ENCODE peak calls at places on chromosome 11, in ten cellular contexts. D is stomach, P is substantia nigra, F is ovary, J is right cardiac atrium, A is cardiac muscle cell, W is breast epithelium, C is upper lobe of right lung, V is K562, Z is prostate gland. N is an unnamed sample.

GRCh38 chr11:108758458-108758857 is 93.6 kb downstream of the DDX10 start:
- DNase-seq in Z (no peak), W (no peak), V (no peak), J (no peak), F (no peak), C (no peak), A (no peak), D (no peak), P (no peak), N (no peak)

GRCh38 chr11:62652156-62653006 is 721 bp downstream of the INTS5 start:
- DNase-seq in W (no peak), F (no peak), D (no peak), C (no peak), P (no peak), V (peak; percentile 20), A (no peak), J (no peak), Z (no peak), N (no peak)

GRCh38 chr11:125108469-125108868 is 3.0 kb downstream of the TMEM218 start:
- DNase-seq in J (no peak), P (no peak), A (no peak), F (no peak), C (no peak), D (no peak), Z (no peak), W (no peak), V (no peak), N (no peak)

GRCh38 chr11:2566223-2567025 is 121.6 kb downstream of the KCNQ1 start:
- DNase-seq in Z (no peak), A (peak; percentile 22), C (peak; percentile 52), P (no peak), J (peak; percentile 40), W (no peak), D (peak; percentile 68), F (no peak), V (peak; percentile 32), N (no peak)

GRCh38 chr11:124174001-124174400 is 9.1 kb upstream of the OR10D3 start:
- DNase-seq in W (no peak), Z (no peak), P (peak; percentile 2), J (no peak), V (peak; percentile 56), C (no peak), D (no peak), F (no peak), A (peak; percentile 57), N (no peak)

GRCh38 chr11:117217685-117218084 is 14.2 kb downstream of the PCSK7 start:
- DNase-seq in W (no peak), F (peak; percentile 24), J (peak; percentile 60), V (no peak), P (no peak), D (no peak), C (no peak), A (no peak), Z (no peak), N (no peak)

GRCh38 chr11:10793470-10794255 is 15.1 kb downstream of the EIF4G2 start:
- DNase-seq in C (no peak), A (no peak), J (no peak), V (no peak), Z (no peak), D (no peak), W (no peak), P (no peak), F (no peak), N (no peak)

GRCh38 chr11:16791494-16791961 is 53.1 kb downstream of the C11orf58 start:
- DNase-seq in F (no peak), V (no peak), Z (no peak), J (no peak), D (no peak), P (no peak), A (no peak), W (peak; percentile 48), C (no peak), N (no peak)

GRCh38 chr11:21144556-21144955 is 475.2 kb downstream of the NELL1 start:
- DNase-seq in V (no peak), C (no peak), P (no peak), F (no peak), J (no peak), Z (no peak), A (peak; percentile 28), D (no peak), W (no peak), N (no peak)

GRCh38 chr11:73171762-73172161 is 29.6 kb upstream of the FCHSD2 start:
- DNase-seq in W (no peak), D (no peak), J (no peak), F (no peak), A (no peak), Z (no peak), C (no peak), V (no peak), P (no peak), N (no peak)

GRCh38 chr11:25775608-25776007 is 556.3 kb upstream of the ANO3 start:
- DNase-seq in F (no peak), A (no peak), P (no peak), Z (no peak), V (no peak), D (no peak), J (no peak), W (no peak), C (no peak), N (no peak)

DNA sequence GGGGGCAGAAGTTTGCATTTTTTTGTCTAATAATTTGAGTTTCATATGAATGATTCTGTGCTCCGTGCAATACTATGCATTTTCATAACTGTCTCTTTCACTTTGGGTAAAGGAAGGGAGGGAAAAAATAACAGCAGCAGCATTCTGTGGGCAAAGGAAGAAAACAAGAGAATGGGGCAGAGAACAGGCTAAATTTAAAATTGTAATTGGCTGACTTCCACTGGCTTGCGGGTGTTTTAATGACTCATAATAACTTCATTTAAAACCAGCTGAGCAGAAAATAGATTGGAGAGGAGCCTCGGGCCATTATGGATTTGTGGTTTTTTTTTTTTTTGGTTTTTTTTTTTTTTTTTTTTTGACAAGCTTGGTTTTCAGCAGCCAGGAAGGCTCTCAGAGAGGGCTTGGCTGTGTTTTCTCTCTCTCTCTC is 107.4 kb downstream of the ZBTB16 start:
- DNase-seq in D (no peak), W (peak; percentile 69), C (no peak), J (no peak), A (no peak), P (peak; percentile 45), F (no peak), V (no peak), Z (peak; percentile 77), N (no peak)
- H3K27ac ChIP-seq in D (peak overlapping the region; percentile 96), W (peak overlapping the region; percentile 96), C (peak overlapping the region; percentile 97), J (peak overlapping the region; percentile 100), A (no peak overlapping the region), P (peak overlapping the region; percentile 99), F (peak overlapping the region; percentile 65), V (no peak overlapping the region), Z (peak overlapping the region; percentile 99), N (peak overlapping the region; percentile 90)

GRCh38 chr11:34999453-34999852 is 83.0 kb downstream of the PDHX start:
- DNase-seq in D (no peak), F (no peak), J (no peak), C (no peak), Z (no peak), V (no peak), P (no peak), A (no peak), W (no peak), N (no peak)
- H3K27ac ChIP-seq in D (no peak overlapping the region), F (no peak overlapping the region), J (no peak overlapping the region), C (no peak overlapping the region), Z (no peak overlapping the region), V (no peak overlapping the region), P (no peak overlapping the region), A (no peak overlapping the region), W (no peak overlapping the region), N (no peak overlapping the region)

GRCh38 chr11:46674463-46675287 is 25.7 kb downstream of the ARHGAP1 start:
- DNase-seq in J (peak; percentile 83), C (peak; percentile 64), A (peak; percentile 72), V (peak; percentile 51), P (no peak), D (no peak), F (no peak), W (no peak), Z (no peak), N (no peak)

GRCh38 chr11:46676436-46677158 is 23.8 kb downstream of the ARHGAP1 start:
- DNase-seq in C (peak; percentile 58), A (no peak), F (no peak), V (no peak), J (peak; percentile 72), D (no peak), P (no peak), W (no peak), Z (no peak), N (no peak)

GRCh38 chr11:46675288-46675851 is 25.0 kb downstream of the ARHGAP1 start:
- DNase-seq in C (peak; percentile 62), P (peak; percentile 78), W (peak; percentile 46), V (no peak), J (peak; percentile 90), F (no peak), D (peak; percentile 79), Z (peak; percentile 55), A (no peak), N (no peak)

GRCh38 chr11:46677169-46677568 is 23.2 kb downstream of the ARHGAP1 start:
- DNase-seq in F (no peak), A (no peak), Z (no peak), D (no peak), W (no peak), J (peak; percentile 72), V (no peak), C (peak; percentile 58), P (no peak), N (no peak)

DNA sequence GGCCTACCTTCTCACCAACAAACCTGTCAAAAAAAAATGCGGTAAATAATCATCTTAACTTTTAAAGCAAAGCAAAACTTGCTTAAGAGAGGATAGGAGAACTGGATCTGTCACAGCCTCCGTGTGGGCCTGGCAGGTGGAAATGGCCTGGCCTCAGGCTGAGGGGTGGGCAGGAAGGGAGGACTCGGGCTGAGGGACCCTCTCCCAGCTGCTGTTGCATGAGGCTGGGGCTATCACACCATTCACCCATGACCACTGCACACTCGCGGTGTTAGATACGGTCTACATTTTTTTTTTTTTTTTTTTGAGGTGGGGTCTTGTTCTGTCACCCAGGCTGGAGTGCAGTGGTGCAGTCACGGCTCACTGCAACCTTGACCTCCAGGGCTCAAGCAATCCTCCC is 24.5 kb downstream of the ARHGAP1 start:
- DNase-seq in Z (no peak), C (no peak), A (no peak), J (peak; percentile 53), D (no peak), V (no peak), W (no peak), P (no peak), F (no peak), N (no peak)
- H3K27ac ChIP-seq in Z (peak overlapping the region; percentile 68), C (peak overlapping the region; percentile 84), A (peak overlapping the region; percentile 90), J (peak overlapping the region; percentile 96), D (peak overlapping the region; percentile 80), V (no peak overlapping the region), W (peak overlapping the region; percentile 90), P (peak overlapping the region; percentile 85), F (peak overlapping the region; percentile 71), N (peak overlapping the region; percentile 13)

DNA sequence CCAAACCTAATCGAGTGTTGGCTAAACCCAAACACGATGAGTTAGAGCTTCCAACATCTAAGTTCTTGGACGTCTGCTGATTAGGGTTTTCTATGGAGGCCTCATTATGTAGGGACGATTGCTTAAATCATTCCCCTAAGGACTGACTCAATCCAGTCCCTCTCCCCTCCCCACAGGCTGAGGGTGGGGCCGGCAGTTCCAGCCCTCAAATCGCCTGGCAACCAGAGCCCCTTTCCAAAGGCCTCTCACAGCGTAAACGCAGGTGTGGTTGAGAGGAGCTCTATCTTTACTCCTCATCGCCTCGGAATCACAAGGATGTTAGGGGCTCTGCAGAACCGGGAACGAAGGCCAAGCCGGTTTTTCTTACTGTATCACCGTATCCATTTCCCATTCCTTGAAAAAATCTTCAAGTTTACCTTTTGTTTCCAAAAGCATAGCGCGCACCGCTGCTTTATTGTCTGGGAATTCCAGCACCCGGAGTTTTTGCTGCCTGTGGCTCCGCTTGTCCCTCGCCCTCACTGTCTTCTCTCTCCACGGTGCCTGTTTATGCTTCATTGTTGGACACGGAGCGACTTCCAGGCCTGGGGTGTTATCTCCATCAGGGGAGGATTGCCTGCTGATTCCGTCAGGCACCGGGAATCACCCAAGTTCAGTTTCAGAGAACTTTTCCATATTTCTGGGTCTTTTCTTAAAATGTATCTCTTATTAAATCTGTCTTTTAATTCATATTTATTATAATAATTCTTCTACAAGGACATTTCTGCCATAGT is 13.8 kb upstream of the IFITM3 start:
- DNase-seq in C (no peak), W (no peak), J (peak; percentile 87), A (peak; percentile 39), Z (no peak), P (no peak), D (no peak), F (no peak), V (peak; percentile 59), N (no peak)
- H3K27ac ChIP-seq in C (no peak overlapping the region), W (no peak overlapping the region), J (peak overlapping the region; percentile 16), A (peak overlapping the region; percentile 54), Z (no peak overlapping the region), P (no peak overlapping the region), D (no peak overlapping the region), F (peak overlapping the region; percentile 79), V (peak overlapping the region; percentile 61), N (no peak overlapping the region)